ENCODE peak calls at places on chromosomes 4 and X, in five cellular contexts. Q is sigmoid colon; F is CD4-positive, alpha-beta T cell; U is dorsolateral prefrontal cortex; N is left cardiac atrium. R is an unnamed sample.

GRCh38 chrX:150694738-150695410 is 1.7 kb downstream of the MTMR1 start:
- DNase-seq in Q (no peak), F (no peak), U (no peak), N (no peak), R (peak; percentile 9)

GRCh38 chr4:48778431-48779094 is 1.5 kb downstream of the FRYL start:
- DNase-seq in F (no peak), Q (no peak), U (no peak), N (no peak), R (peak; percentile 15)

GRCh38 chr4:134327274-134328122 is 125.9 kb upstream of the PABPC4L start:
- DNase-seq in F (no peak), N (no peak), Q (no peak), U (no peak), R (no peak)

GRCh38 chr4:26375589-26375988 is 54.8 kb downstream of the RBPJ start:
- DNase-seq in F (no peak), U (no peak), Q (no peak), N (no peak), R (no peak)

GRCh38 chr4:148015058-148015457 is 283.2 kb downstream of the ARHGAP10 start:
- DNase-seq in Q (no peak), N (no peak), F (no peak), U (no peak), R (no peak)

GRCh38 chr4:162586266-162586665 is 422.5 kb upstream of the FSTL5 start:
- DNase-seq in U (no peak), N (no peak), Q (no peak), F (no peak), R (no peak)

GRCh38 chrX:2523911-2524310 is 23.1 kb upstream of the DHRSX start:
- DNase-seq in N (no peak), U (no peak), Q (no peak), F (no peak), R (no peak)

GRCh38 chr4:73864973-73865372 is 4.2 kb upstream of the CXCL1 start:
- DNase-seq in U (no peak), Q (no peak), N (peak; percentile 43), F (no peak), R (no peak)

GRCh38 chr4:7477695-7478094 is 43.0 kb upstream of the PSAPL1 start:
- DNase-seq in F (no peak), Q (no peak), U (no peak), N (no peak), R (no peak)

R was measured in retina.